ENCODE peak calls at places on chromosomes 1 and 21, in eight cellular contexts. One of them, this sample, is unnamed.

GRCh38 chr1:116910379-116911165 is 856 bp downstream of the PTGFRN start:
- DNase-seq in epithelial cell of esophagus: peak
- DNase-seq in astrocyte of the spinal cord: peak
- DNase-seq in ascending aorta: no peak
- DNase-seq in sigmoid colon: peak
- DNase-seq in cardiac fibroblast: no peak
- DNase-seq in DND-41: no peak
- DNase-seq in fibroblast of lung: peak
- DNase-seq in this sample: no peak

GRCh38 chr1:205237526-205238484 is 10.1 kb downstream of the TMCC2 start:
- DNase-seq in fibroblast of lung: no peak
- DNase-seq in epithelial cell of esophagus: no peak
- DNase-seq in sigmoid colon: no peak
- DNase-seq in cardiac fibroblast: no peak
- DNase-seq in ascending aorta: no peak
- DNase-seq in DND-41: no peak
- DNase-seq in astrocyte of the spinal cord: no peak
- DNase-seq in this sample: no peak

GRCh38 chr1:154329551-154330131 is 4.3 kb downstream of the ATP8B2 start:
- DNase-seq in sigmoid colon: no peak
- DNase-seq in epithelial cell of esophagus: no peak
- DNase-seq in cardiac fibroblast: no peak
- DNase-seq in fibroblast of lung: no peak
- DNase-seq in DND-41: no peak
- DNase-seq in astrocyte of the spinal cord: no peak
- DNase-seq in ascending aorta: no peak
- DNase-seq in this sample: no peak

GRCh38 chr1:10555635-10556429 is 81.1 kb downstream of the PEX14 start:
- DNase-seq in epithelial cell of esophagus: peak
- DNase-seq in cardiac fibroblast: peak
- DNase-seq in sigmoid colon: no peak
- DNase-seq in astrocyte of the spinal cord: no peak
- DNase-seq in fibroblast of lung: no peak
- DNase-seq in ascending aorta: no peak
- DNase-seq in DND-41: no peak
- DNase-seq in this sample: no peak

GRCh38 chr21:31872452-31873274 is at the start of gene HUNK:
- DNase-seq in ascending aorta: no peak
- DNase-seq in epithelial cell of esophagus: peak
- DNase-seq in astrocyte of the spinal cord: peak
- DNase-seq in sigmoid colon: no peak
- DNase-seq in cardiac fibroblast: peak
- DNase-seq in fibroblast of lung: peak
- DNase-seq in DND-41: no peak
- DNase-seq in this sample: no peak

GRCh38 chr21:40923361-40923760 is 76.4 kb upstream of the DSCAM start:
- DNase-seq in DND-41: no peak
- DNase-seq in ascending aorta: no peak
- DNase-seq in cardiac fibroblast: no peak
- DNase-seq in astrocyte of the spinal cord: no peak
- DNase-seq in sigmoid colon: no peak
- DNase-seq in fibroblast of lung: no peak
- DNase-seq in epithelial cell of esophagus: peak
- DNase-seq in this sample: no peak

GRCh38 chr1:206430031-206430983 is 40.0 kb upstream of the IKBKE start:
- DNase-seq in DND-41: no peak
- DNase-seq in astrocyte of the spinal cord: peak
- DNase-seq in epithelial cell of esophagus: peak
- DNase-seq in fibroblast of lung: peak
- DNase-seq in cardiac fibroblast: peak
- DNase-seq in sigmoid colon: no peak
- DNase-seq in ascending aorta: no peak
- DNase-seq in this sample: peak

GRCh38 chr1:86190873-86191272 is 34.3 kb upstream of the COL24A1 start:
- DNase-seq in ascending aorta: no peak
- DNase-seq in astrocyte of the spinal cord: no peak
- DNase-seq in cardiac fibroblast: no peak
- DNase-seq in DND-41: no peak
- DNase-seq in fibroblast of lung: no peak
- DNase-seq in epithelial cell of esophagus: no peak
- DNase-seq in sigmoid colon: no peak
- DNase-seq in this sample: no peak

GRCh38 chr1:187788686-187789085 is 959.9 kb downstream of the PLA2G4A start:
- DNase-seq in cardiac fibroblast: no peak
- DNase-seq in fibroblast of lung: no peak
- DNase-seq in ascending aorta: no peak
- DNase-seq in sigmoid colon: no peak
- DNase-seq in astrocyte of the spinal cord: no peak
- DNase-seq in DND-41: no peak
- DNase-seq in epithelial cell of esophagus: no peak
- DNase-seq in this sample: no peak

GRCh38 chr1:44068442-44068861 is 37.2 kb upstream of the SLC6A9 start:
- DNase-seq in epithelial cell of esophagus: no peak
- DNase-seq in fibroblast of lung: no peak
- DNase-seq in ascending aorta: no peak
- DNase-seq in cardiac fibroblast: no peak
- DNase-seq in sigmoid colon: no peak
- DNase-seq in DND-41: no peak
- DNase-seq in astrocyte of the spinal cord: no peak
- DNase-seq in this sample: no peak

GRCh38 chr1:159828176-159828575 is 1.5 kb downstream of the SLAMF8 start:
- DNase-seq in sigmoid colon: no peak
- DNase-seq in DND-41: no peak
- DNase-seq in epithelial cell of esophagus: peak
- DNase-seq in cardiac fibroblast: peak
- DNase-seq in fibroblast of lung: no peak
- DNase-seq in ascending aorta: no peak
- DNase-seq in astrocyte of the spinal cord: no peak
- DNase-seq in this sample: no peak

GRCh38 chr1:203281851-203282661 is 23.3 kb upstream of the BTG2 start:
- DNase-seq in fibroblast of lung: no peak
- DNase-seq in astrocyte of the spinal cord: no peak
- DNase-seq in epithelial cell of esophagus: no peak
- DNase-seq in DND-41: no peak
- DNase-seq in cardiac fibroblast: no peak
- DNase-seq in ascending aorta: no peak
- DNase-seq in sigmoid colon: peak
- DNase-seq in this sample: no peak

GRCh38 chr1:165841582-165842362 is 14.4 kb downstream of the UCK2 start:
- DNase-seq in fibroblast of lung: peak
- DNase-seq in cardiac fibroblast: peak
- DNase-seq in sigmoid colon: no peak
- DNase-seq in ascending aorta: no peak
- DNase-seq in epithelial cell of esophagus: peak
- DNase-seq in astrocyte of the spinal cord: peak
- DNase-seq in DND-41: no peak
- DNase-seq in this sample: no peak

DNA sequence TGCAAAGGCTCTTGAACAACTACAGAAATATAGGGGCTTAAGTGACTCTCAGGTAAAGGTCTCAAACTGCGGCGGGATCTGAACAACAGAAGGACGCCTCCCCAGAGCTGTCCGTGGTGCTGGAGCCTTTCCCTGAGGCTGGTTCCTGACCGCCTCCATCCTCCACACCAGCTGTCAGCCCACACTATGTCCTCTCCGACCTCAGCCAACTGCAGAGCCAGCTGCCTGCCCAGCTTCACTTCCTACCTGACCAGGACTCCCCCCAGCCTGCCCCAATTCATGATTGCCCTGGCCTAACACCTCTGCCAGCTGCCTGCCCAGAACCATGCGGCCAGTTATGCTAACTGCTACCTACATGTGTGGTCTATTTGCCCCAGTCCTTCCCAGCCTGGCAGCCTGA is 63.6 kb upstream of the ZC3H12A start:
- DNase-seq in sigmoid colon: no peak
- DNase-seq in astrocyte of the spinal cord: peak
- DNase-seq in DND-41: peak
- DNase-seq in fibroblast of lung: peak
- DNase-seq in ascending aorta: no peak
- DNase-seq in cardiac fibroblast: peak
- DNase-seq in epithelial cell of esophagus: peak
- DNase-seq in this sample: no peak
- TF ChIP-seq CTCF in sigmoid colon: no peak
- TF ChIP-seq CTCF in astrocyte of the spinal cord: no peak
- TF ChIP-seq CTCF in DND-41: no peak
- TF ChIP-seq CTCF in fibroblast of lung: no peak
- TF ChIP-seq CTCF in ascending aorta: no peak
- TF ChIP-seq CTCF in cardiac fibroblast: no peak
- TF ChIP-seq CTCF in epithelial cell of esophagus: no peak
- TF ChIP-seq CTCF in this sample: no peak

GRCh38 chr1:15509586-15509985 is 14.4 kb downstream of the CASP9 start:
- DNase-seq in epithelial cell of esophagus: no peak
- DNase-seq in cardiac fibroblast: no peak
- DNase-seq in fibroblast of lung: no peak
- DNase-seq in DND-41: no peak
- DNase-seq in ascending aorta: no peak
- DNase-seq in astrocyte of the spinal cord: peak
- DNase-seq in sigmoid colon: no peak
- DNase-seq in this sample: no peak
- H3K4me3 ChIP-seq in epithelial cell of esophagus: no peak
- H3K4me3 ChIP-seq in cardiac fibroblast: no peak
- H3K4me3 ChIP-seq in fibroblast of lung: no peak
- H3K4me3 ChIP-seq in DND-41: no peak
- H3K4me3 ChIP-seq in ascending aorta: no peak
- H3K4me3 ChIP-seq in astrocyte of the spinal cord: no peak
- H3K4me3 ChIP-seq in sigmoid colon: no peak
- H3K4me3 ChIP-seq in this sample: no peak

DNA sequence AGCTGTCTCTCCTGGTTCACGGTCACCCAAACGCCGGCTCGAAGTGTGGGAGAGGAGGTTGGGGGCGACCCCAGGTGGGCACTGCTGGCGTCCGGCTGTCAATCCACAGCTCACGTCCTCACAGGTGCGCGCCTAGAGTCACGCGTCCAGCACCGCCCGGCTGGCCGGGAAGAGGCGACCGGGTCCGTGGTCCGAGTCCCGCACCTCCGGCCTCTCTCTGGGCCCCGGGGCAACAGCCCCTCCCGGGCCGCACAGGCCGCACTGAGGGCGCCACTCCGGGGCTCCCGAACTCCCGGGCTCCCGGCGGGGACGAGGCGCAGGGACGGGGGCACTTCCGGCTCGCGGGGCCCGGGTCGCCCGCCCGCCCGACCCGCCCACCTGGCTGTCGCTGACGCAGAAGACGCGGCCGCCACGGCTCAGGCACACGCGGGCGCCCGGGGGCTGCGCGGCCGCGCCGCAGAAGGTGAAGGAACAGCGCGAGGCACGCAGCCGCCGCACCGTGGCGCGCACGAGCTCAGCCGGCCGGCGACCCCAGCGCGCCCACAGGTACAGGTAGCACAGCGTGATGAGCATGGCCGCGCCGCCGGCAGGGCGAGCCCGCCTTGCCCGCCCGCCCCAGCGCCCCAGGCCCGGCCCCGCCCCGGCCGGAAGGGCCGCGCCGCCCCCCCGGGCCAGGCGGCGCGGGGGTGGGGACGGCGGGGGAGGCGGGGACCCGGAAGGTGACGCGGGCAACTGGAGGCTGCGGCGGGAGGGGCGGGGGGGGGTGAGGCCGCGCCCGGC is at the start of gene HLCS:
- DNase-seq in fibroblast of lung: peak
- DNase-seq in astrocyte of the spinal cord: peak
- DNase-seq in sigmoid colon: peak
- DNase-seq in cardiac fibroblast: peak
- DNase-seq in DND-41: peak
- DNase-seq in epithelial cell of esophagus: peak
- DNase-seq in ascending aorta: no peak
- DNase-seq in this sample: no peak
- TF ChIP-seq CTCF in fibroblast of lung: no peak
- TF ChIP-seq CTCF in astrocyte of the spinal cord: peak
- TF ChIP-seq CTCF in sigmoid colon: no peak
- TF ChIP-seq CTCF in cardiac fibroblast: no peak
- TF ChIP-seq CTCF in DND-41: peak
- TF ChIP-seq CTCF in epithelial cell of esophagus: no peak
- TF ChIP-seq CTCF in ascending aorta: no peak
- TF ChIP-seq CTCF in this sample: no peak

DNA sequence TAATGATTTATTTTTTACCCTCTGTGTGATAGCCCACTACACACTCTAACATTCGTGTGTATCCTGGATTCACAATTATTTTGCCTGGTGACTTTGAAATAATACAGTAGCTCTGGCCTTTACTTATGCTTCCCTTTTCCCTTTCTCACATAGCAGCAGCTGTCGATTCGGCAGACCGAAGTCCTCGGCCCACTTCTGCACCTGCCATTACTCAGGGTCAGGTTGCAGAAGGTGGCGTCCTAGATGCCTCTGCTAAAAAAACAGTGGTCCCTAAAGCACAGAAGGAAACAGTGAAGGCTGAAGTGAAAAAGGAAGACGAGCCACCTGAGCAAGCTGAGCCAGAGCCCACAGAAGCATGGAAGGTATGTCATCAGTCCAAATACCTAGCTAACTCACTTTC is 70.8 kb downstream of the TMEM200B start:
- DNase-seq in fibroblast of lung: no peak
- DNase-seq in astrocyte of the spinal cord: no peak
- DNase-seq in epithelial cell of esophagus: no peak
- DNase-seq in ascending aorta: no peak
- DNase-seq in sigmoid colon: no peak
- DNase-seq in DND-41: no peak
- DNase-seq in cardiac fibroblast: no peak
- DNase-seq in this sample: no peak
- H3K4me3 ChIP-seq in fibroblast of lung: no peak
- H3K4me3 ChIP-seq in astrocyte of the spinal cord: no peak
- H3K4me3 ChIP-seq in epithelial cell of esophagus: no peak
- H3K4me3 ChIP-seq in ascending aorta: no peak
- H3K4me3 ChIP-seq in sigmoid colon: no peak
- H3K4me3 ChIP-seq in DND-41: no peak
- H3K4me3 ChIP-seq in cardiac fibroblast: no peak
- H3K4me3 ChIP-seq in this sample: no peak

DNA sequence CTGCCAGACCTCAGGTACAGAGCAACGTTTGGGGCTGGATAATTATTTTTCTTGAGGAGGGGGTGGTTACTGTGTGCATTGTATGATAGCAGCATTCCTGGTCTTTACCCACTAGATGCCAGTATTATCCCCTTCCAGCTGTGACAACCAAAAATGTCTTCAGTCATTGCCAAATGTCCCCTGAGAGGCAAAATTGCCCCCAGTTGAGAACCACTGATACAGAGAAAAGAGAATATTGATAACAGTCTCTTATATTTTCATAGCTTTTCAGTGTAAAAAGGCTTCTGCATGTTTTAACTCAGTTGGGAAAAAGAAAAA is 51.8 kb upstream of the SYT14 start:
- DNase-seq in astrocyte of the spinal cord: no peak
- DNase-seq in fibroblast of lung: no peak
- DNase-seq in DND-41: no peak
- DNase-seq in sigmoid colon: no peak
- DNase-seq in cardiac fibroblast: no peak
- DNase-seq in ascending aorta: no peak
- DNase-seq in epithelial cell of esophagus: no peak
- DNase-seq in this sample: no peak
- TF ChIP-seq CTCF in astrocyte of the spinal cord: peak
- TF ChIP-seq CTCF in fibroblast of lung: no peak
- TF ChIP-seq CTCF in DND-41: no peak
- TF ChIP-seq CTCF in sigmoid colon: no peak
- TF ChIP-seq CTCF in cardiac fibroblast: peak
- TF ChIP-seq CTCF in ascending aorta: no peak
- TF ChIP-seq CTCF in epithelial cell of esophagus: peak
- TF ChIP-seq CTCF in this sample: peak

This sample was measured in AG09309.